ENCODE peak calls at places on chromosomes 6 and 20, in seven cellular contexts. B, X, D, N, F, V and P are unnamed samples.

GRCh38 chr20:6735913-6736845 is 31.3 kb upstream of the BMP2 start:
- DNase-seq in B (peak; percentile 5), X (peak; percentile 18), D (no peak), N (no peak), F (no peak), V (no peak), P (no peak)

GRCh38 chr6:46490425-46491200 is 636 bp downstream of the RCAN2 start:
- DNase-seq in B (no peak), X (no peak), D (peak; percentile 54), N (peak; percentile 55), F (no peak), V (peak; percentile 5), P (no peak)

GRCh38 chr20:51009303-51010042 is 13.4 kb downstream of the KCNG1 start:
- DNase-seq in B (no peak), X (no peak), D (no peak), N (no peak), F (no peak), V (no peak), P (no peak)

GRCh38 chr20:38085031-38085430 is 51.5 kb downstream of the RPRD1B start:
- DNase-seq in B (no peak), X (no peak), D (no peak), N (no peak), F (no peak), V (no peak), P (no peak)

GRCh38 chr20:53622247-53623114 is 28.8 kb upstream of the ZNF217 start:
- DNase-seq in B (peak; percentile 34), X (no peak), D (no peak), N (no peak), F (no peak), V (no peak), P (no peak)

GRCh38 chr6:154606457-154606856 is 96.0 kb upstream of the CNKSR3 start:
- DNase-seq in B (no peak), X (peak; percentile 2), D (no peak), N (no peak), F (no peak), V (no peak), P (peak; percentile 45)

GRCh38 chr20:59938221-59938620 is 1.9 kb downstream of the PPP1R3D start:
- DNase-seq in B (peak; percentile 50), X (peak; percentile 50), D (no peak), N (no peak), F (no peak), V (no peak), P (no peak)

GRCh38 chr20:10466325-10466724 is 31.2 kb downstream of the SLX4IP start:
- DNase-seq in B (no peak), X (peak; percentile 81), D (no peak), N (no peak), F (no peak), V (peak; percentile 79), P (no peak)

GRCh38 chr6:47000842-47001241 is 41.3 kb downstream of the ADGRF1 start:
- DNase-seq in B (no peak), X (peak; percentile 51), D (no peak), N (no peak), F (peak; percentile 53), V (no peak), P (no peak)

GRCh38 chr6:15417811-15418210 is 171.9 kb downstream of the JARID2 start:
- DNase-seq in B (peak; percentile 72), X (peak; percentile 88), D (no peak), N (no peak), F (no peak), V (peak; percentile 73), P (peak; percentile 47)

GRCh38 chr6:153130515-153131036 is 506 bp downstream of the RGS17 start:
- DNase-seq in B (no peak), X (peak; percentile 7), D (no peak), N (no peak), F (no peak), V (no peak), P (no peak)

GRCh38 chr20:40197744-40198143 is 491.3 kb downstream of the MAFB start:
- DNase-seq in B (no peak), X (peak; percentile 1), D (no peak), N (peak; percentile 43), F (no peak), V (no peak), P (no peak)

GRCh38 chr6:137309078-137309762 is 90.0 kb upstream of the IFNGR1 start:
- DNase-seq in B (peak; percentile 81), X (peak; percentile 78), D (peak; percentile 74), N (peak; percentile 84), F (peak; percentile 78), V (peak; percentile 67), P (no peak)
- H3K4me3 ChIP-seq in B (no peak overlapping the region), X (no peak overlapping the region), D (no peak overlapping the region), N (no peak overlapping the region), F (no peak overlapping the region), V (no peak overlapping the region), P (no peak overlapping the region)

DNA sequence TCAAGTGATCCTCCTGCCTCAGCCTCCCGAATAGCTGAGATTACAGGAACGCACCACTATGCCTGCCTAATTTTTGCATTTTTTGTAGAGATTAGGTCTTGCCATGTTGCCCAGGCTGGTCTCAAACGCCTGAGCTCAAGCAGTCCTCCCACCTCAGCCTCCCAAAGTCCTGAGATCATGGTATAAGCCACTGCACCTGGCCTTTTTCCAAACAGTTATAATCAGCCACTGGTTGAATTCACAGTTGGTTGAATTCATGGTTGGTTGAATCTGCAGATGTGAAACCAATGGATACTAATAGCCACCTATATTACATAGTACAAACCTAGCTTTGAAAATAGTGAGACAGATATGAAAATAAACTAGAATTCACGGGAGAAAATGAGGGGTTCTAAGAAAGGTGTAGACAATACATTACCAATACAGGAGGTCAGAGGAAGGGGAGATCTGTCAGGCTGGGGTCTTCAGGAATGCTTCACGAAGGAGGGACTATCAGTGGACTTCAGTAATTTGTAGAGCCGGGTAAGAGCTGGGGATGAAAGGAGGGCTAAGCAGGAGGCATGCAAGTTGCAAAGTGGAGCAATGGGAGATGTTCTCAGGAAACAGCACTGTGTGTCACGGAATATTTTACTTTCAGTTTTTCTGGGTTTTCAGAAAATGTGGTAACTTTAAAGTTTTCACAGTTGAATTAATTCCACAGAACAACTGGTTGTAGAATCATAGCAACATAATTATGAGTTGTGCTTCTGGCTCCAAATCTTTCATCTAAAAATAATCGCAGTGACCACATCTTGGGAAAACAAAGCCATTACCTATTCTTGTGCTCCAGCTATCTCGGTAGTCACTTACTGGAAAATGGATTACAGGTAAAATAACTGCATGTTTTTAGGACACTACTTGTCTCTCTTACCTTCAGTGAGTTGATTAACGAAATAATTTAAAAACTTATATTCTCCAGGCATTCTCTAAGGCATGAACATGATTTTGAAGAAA is 12.9 kb upstream of the CEP85L start:
- DNase-seq in B (no peak), X (no peak), D (no peak), N (no peak), F (no peak), V (no peak), P (no peak)
- H3K4me3 ChIP-seq in B (peak overlapping the region; percentile 1), X (peak overlapping the region; percentile 6), D (no peak overlapping the region), N (no peak overlapping the region), F (peak overlapping the region; percentile 39), V (no peak overlapping the region), P (peak overlapping the region; percentile 80)

GRCh38 chr6:150028799-150029198 is 3.5 kb upstream of the RAET1L start:
- DNase-seq in B (no peak), X (no peak), D (no peak), N (no peak), F (no peak), V (no peak), P (no peak)
- H3K4me3 ChIP-seq in B (no peak overlapping the region), X (no peak overlapping the region), D (no peak overlapping the region), N (no peak overlapping the region), F (no peak overlapping the region), V (no peak overlapping the region), P (no peak overlapping the region)

GRCh38 chr20:36183155-36183944 is 28.8 kb downstream of the EPB41L1 start:
- DNase-seq in B (no peak), X (no peak), D (peak; percentile 66), N (no peak), F (no peak), V (no peak), P (no peak)
- H3K4me3 ChIP-seq in B (no peak overlapping the region), X (no peak overlapping the region), D (no peak overlapping the region), N (no peak overlapping the region), F (no peak overlapping the region), V (no peak overlapping the region), P (no peak overlapping the region)

DNA sequence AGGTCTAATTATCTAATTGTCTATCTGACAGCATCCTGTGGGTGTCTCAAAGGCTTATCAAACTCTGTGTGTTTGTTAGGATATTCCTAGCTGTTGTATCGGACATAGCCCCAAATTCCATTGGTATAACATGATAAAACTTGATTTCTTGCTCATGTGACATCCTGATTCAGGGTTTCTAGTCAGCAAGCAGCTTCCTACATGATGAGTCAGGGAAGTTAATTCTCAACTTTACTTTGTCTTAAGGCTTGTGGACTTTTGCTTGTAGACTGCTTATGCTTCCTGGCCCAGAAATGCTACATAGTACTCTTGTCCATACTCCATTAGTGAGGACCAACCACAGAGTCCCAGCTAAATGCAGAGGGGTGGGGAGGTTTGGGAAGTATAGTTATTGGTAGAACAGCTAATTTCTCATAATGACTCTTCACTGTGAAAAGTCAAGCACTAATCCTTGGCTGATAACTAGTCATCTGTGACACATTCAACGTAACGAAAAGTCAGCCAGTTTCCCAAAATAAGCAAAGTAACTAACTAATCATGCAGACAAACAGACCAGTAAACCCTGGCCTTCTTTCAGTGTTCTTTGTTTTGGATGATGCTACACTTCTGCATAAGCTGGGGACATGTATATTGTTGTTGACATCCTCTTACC is 25.8 kb downstream of the NKAIN2 start:
- DNase-seq in B (peak; percentile 35), X (peak; percentile 76), D (no peak), N (no peak), F (no peak), V (peak; percentile 11), P (no peak)
- H3K4me3 ChIP-seq in B (no peak overlapping the region), X (no peak overlapping the region), D (no peak overlapping the region), N (no peak overlapping the region), F (no peak overlapping the region), V (no peak overlapping the region), P (no peak overlapping the region)

GRCh38 chr20:62368303-62368628 is 1.2 kb upstream of the LAMA5 start:
- DNase-seq in B (no peak), X (no peak), D (no peak), N (no peak), F (no peak), V (no peak), P (no peak)
- H3K4me3 ChIP-seq in B (no peak overlapping the region), X (no peak overlapping the region), D (peak overlapping the region; percentile 87), N (no peak overlapping the region), F (peak overlapping the region; percentile 86), V (no peak overlapping the region), P (no peak overlapping the region)

GRCh38 chr6:119052292-119052889 is 26.1 kb downstream of the FAM184A start:
- DNase-seq in B (no peak), X (no peak), D (no peak), N (no peak), F (no peak), V (no peak), P (no peak)

GRCh38 chr6:119060255-119060907 is 18.1 kb downstream of the FAM184A start:
- DNase-seq in B (no peak), X (no peak), D (no peak), N (no peak), F (no peak), V (no peak), P (no peak)

GRCh38 chr6:119052985-119053384 is 25.5 kb downstream of the FAM184A start:
- DNase-seq in B (no peak), X (no peak), D (no peak), N (no peak), F (no peak), V (no peak), P (no peak)

GRCh38 chr6:119055069-119055468 is 23.4 kb downstream of the FAM184A start:
- DNase-seq in B (no peak), X (no peak), D (no peak), N (no peak), F (no peak), V (no peak), P (no peak)
- H3K4me3 ChIP-seq in B (no peak overlapping the region), X (no peak overlapping the region), D (no peak overlapping the region), N (no peak overlapping the region), F (no peak overlapping the region), V (no peak overlapping the region), P (no peak overlapping the region)